ENCODE peak calls at places on chromosome 3, in seven cellular contexts. D, Z, T, N, B, A and S are unnamed samples.

GRCh38 chr3:70386043-70386442 is 73.6 kb upstream of the MDFIC2 start:
- DNase-seq in N (no peak), D (no peak), T (no peak), Z (no peak), A (no peak), B (no peak), S (no peak)

GRCh38 chr3:51024765-51025681 is 350.3 kb downstream of the DOCK3 start:
- DNase-seq in N (no peak), D (no peak), B (peak), T (no peak), Z (no peak), A (no peak), S (no peak)

GRCh38 chr3:124812291-124813265 is 74.6 kb downstream of the ITGB5 start:
- DNase-seq in Z (no peak), B (no peak), A (peak), N (no peak), T (no peak), D (peak), S (peak)

GRCh38 chr3:8491750-8492149 is 9.9 kb upstream of the LMCD1 start:
- DNase-seq in T (no peak), B (no peak), Z (no peak), A (no peak), D (no peak), N (no peak), S (no peak)

GRCh38 chr3:37849146-37849545 is 12.5 kb upstream of the CTDSPL start:
- DNase-seq in Z (peak), B (no peak), D (no peak), N (no peak), A (no peak), T (no peak), S (no peak)

GRCh38 chr3:170701696-170702678 is 116.1 kb upstream of the SLC7A14 start:
- DNase-seq in B (no peak), A (no peak), Z (no peak), D (no peak), N (no peak), T (no peak), S (no peak)

GRCh38 chr3:66378256-66378655 is 122.6 kb downstream of the LRIG1 start:
- DNase-seq in A (peak), B (peak), N (no peak), T (peak), Z (no peak), D (no peak), S (no peak)

GRCh38 chr3:54660599-54661210 is 267.2 kb downstream of the LRTM1 start:
- DNase-seq in N (no peak), Z (no peak), A (peak), D (no peak), B (no peak), T (no peak), S (no peak)

GRCh38 chr3:139718415-139718814 is 40.6 kb upstream of the NMNAT3 start:
- DNase-seq in T (peak), Z (peak), B (no peak), N (peak), D (no peak), A (no peak), S (no peak)

GRCh38 chr3:354433-354832 is 157.9 kb downstream of the CHL1 start:
- DNase-seq in A (no peak), T (no peak), Z (peak), N (peak), D (no peak), B (no peak), S (peak)

GRCh38 chr3:64300790-64301423 is 75.6 kb upstream of the PRICKLE2 start:
- DNase-seq in N (no peak), B (no peak), A (no peak), D (no peak), T (no peak), Z (no peak), S (no peak)

GRCh38 chr3:72165337-72165736 is 380.4 kb upstream of the PROK2 start:
- DNase-seq in N (no peak), A (no peak), B (no peak), D (no peak), T (no peak), Z (no peak), S (no peak)

GRCh38 chr3:189903562-189904250 is 217.0 kb downstream of the P3H2 start:
- DNase-seq in T (no peak), N (no peak), D (no peak), A (no peak), Z (no peak), B (no peak), S (no peak)

GRCh38 chr3:123064914-123065313 is 1.9 kb upstream of the PDIA5 start:
- DNase-seq in N (no peak), Z (no peak), A (no peak), D (no peak), T (no peak), B (no peak), S (no peak)

GRCh38 chr3:72444642-72445223 is 403.5 kb downstream of the SHQ1 start:
- DNase-seq in A (no peak), N (no peak), B (no peak), D (no peak), T (no peak), Z (no peak), S (no peak)

GRCh38 chr3:135806342-135806741 is 159.2 kb upstream of the PPP2R3A start:
- DNase-seq in N (no peak), Z (no peak), B (no peak), A (no peak), D (no peak), T (no peak), S (no peak)

GRCh38 chr3:135145581-135145980 is 350.5 kb downstream of the EPHB1 start:
- DNase-seq in D (no peak), Z (no peak), T (no peak), B (no peak), A (no peak), N (no peak), S (no peak)

GRCh38 chr3:31265646-31266423 is 266.9 kb upstream of the STT3B start:
- DNase-seq in N (no peak), Z (no peak), B (no peak), A (no peak), D (no peak), T (no peak), S (no peak)

GRCh38 chr3:151282921-151283320 is 4.6 kb upstream of the P2RY14 start:
- DNase-seq in N (no peak), Z (no peak), D (no peak), B (no peak), T (no peak), A (no peak), S (no peak)

GRCh38 chr3:169661567-169662214 is 1.8 kb downstream of the MECOM start:
- DNase-seq in T (no peak), B (no peak), Z (peak), N (no peak), A (no peak), D (peak), S (no peak)

GRCh38 chr3:183437060-183437459 is 8.6 kb upstream of the MCF2L2 start:
- DNase-seq in A (no peak), N (no peak), T (no peak), D (no peak), B (no peak), Z (no peak), S (no peak)

GRCh38 chr3:169604568-169604967 is 58.9 kb downstream of the MECOM start:
- DNase-seq in A (no peak), Z (no peak), D (no peak), B (no peak), N (no peak), T (no peak), S (no peak)

GRCh38 chr3:151592287-151592686 is 131.4 kb upstream of the IGSF10 start:
- DNase-seq in Z (no peak), B (no peak), A (no peak), N (no peak), D (no peak), T (no peak), S (no peak)

GRCh38 chr3:16695710-16696109 is 90.5 kb upstream of the DAZL start:
- DNase-seq in D (no peak), B (no peak), A (no peak), T (no peak), N (no peak), Z (no peak), S (no peak)

GRCh38 chr3:187130346-187131066 is 8.8 kb downstream of the RPL39L start:
- DNase-seq in D (no peak), T (no peak), A (no peak), B (peak), N (no peak), Z (no peak), S (no peak)

GRCh38 chr3:72492240-72492639 is 356.0 kb downstream of the SHQ1 start:
- DNase-seq in N (peak), B (no peak), A (peak), Z (peak), T (no peak), D (peak), S (peak)

GRCh38 chr3:63051920-63052319 is 176.7 kb upstream of the CADPS start:
- DNase-seq in A (no peak), N (no peak), Z (no peak), D (no peak), T (no peak), B (no peak), S (no peak)

GRCh38 chr3:76122007-76122406 is 336.7 kb upstream of the ZNF717 start:
- DNase-seq in Z (no peak), N (no peak), A (no peak), B (no peak), D (no peak), T (no peak), S (no peak)

GRCh38 chr3:61530355-61530754 is 31.0 kb upstream of the PTPRG start:
- DNase-seq in B (no peak), N (no peak), A (no peak), Z (peak), T (no peak), D (no peak), S (no peak)

GRCh38 chr3:187783098-187783497 is 37.8 kb upstream of the BCL6 start:
- DNase-seq in Z (peak), N (no peak), B (no peak), D (no peak), T (no peak), A (peak), S (peak)

GRCh38 chr3:29186131-29186599 is 94.7 kb upstream of the RBMS3 start:
- DNase-seq in N (no peak), T (no peak), D (no peak), B (no peak), A (no peak), Z (no peak), S (no peak)

GRCh38 chr3:30655187-30655812 is 48.9 kb downstream of the TGFBR2 start:
- DNase-seq in T (no peak), A (no peak), N (no peak), D (no peak), Z (no peak), B (peak), S (no peak)

GRCh38 chr3:185813691-185814215 is 11.1 kb downstream of the IGF2BP2 start:
- DNase-seq in B (no peak), T (no peak), D (no peak), N (no peak), Z (no peak), A (no peak), S (no peak)
- H3K27ac ChIP-seq in B (no peak), T (no peak), D (no peak), N (no peak), Z (peak), A (no peak), S (no peak)

GRCh38 chr3:40511031-40511718 is 5.3 kb downstream of the ZNF620 start:
- DNase-seq in A (no peak), N (no peak), Z (no peak), D (no peak), T (no peak), B (no peak), S (no peak)
- H3K27ac ChIP-seq in A (no peak), N (no peak), Z (no peak), D (no peak), T (no peak), B (no peak), S (no peak)

GRCh38 chr3:115042351-115042750 is 104.7 kb downstream of the ZBTB20 start:
- DNase-seq in D (no peak), Z (no peak), T (no peak), N (no peak), B (no peak), A (no peak), S (no peak)
- H3K27ac ChIP-seq in D (no peak), Z (no peak), T (no peak), N (no peak), B (no peak), A (no peak), S (no peak)

DNA sequence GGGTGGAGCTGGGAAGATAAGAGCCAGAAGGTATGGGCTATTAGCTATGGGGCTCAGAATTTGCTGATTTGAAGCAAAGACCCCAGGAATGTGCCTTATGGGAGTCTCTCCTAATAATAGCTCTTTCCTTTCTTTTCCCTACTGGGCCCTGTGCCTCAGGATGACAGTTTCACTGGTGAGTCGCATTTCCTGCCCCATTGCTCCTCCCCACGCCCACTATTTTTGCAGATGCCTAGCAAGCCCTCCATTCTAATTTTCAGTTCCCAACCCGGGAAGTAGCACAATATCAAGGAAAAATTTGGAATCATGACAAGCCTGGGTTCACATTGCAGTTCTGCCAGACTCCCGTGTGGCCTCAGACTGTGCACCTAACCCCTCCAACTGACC is 583 bp downstream of the IL17RE start:
- DNase-seq in D (no peak), B (no peak), Z (no peak), N (no peak), A (no peak), T (no peak), S (no peak)
- H3K27ac ChIP-seq in D (no peak), B (no peak), Z (no peak), N (peak), A (no peak), T (no peak), S (no peak)

GRCh38 chr3:12392101-12392878 is 92.0 kb upstream of the TSEN2 start:
- DNase-seq in A (no peak), D (no peak), N (no peak), B (no peak), T (no peak), Z (no peak), S (no peak)
- H3K27ac ChIP-seq in A (peak), D (no peak), N (no peak), B (no peak), T (no peak), Z (no peak), S (no peak)

GRCh38 chr3:128339491-128340012 is 127.1 kb downstream of the DNAJB8 start:
- DNase-seq in Z (no peak), B (no peak), N (no peak), D (no peak), T (no peak), A (peak), S (no peak)

GRCh38 chr3:128337305-128337704 is 129.4 kb downstream of the DNAJB8 start:
- DNase-seq in D (no peak), A (peak), Z (no peak), B (no peak), T (no peak), N (no peak), S (no peak)

GRCh38 chr3:128336337-128337156 is 130.1 kb downstream of the DNAJB8 start:
- DNase-seq in B (no peak), Z (no peak), A (peak), D (no peak), T (no peak), N (no peak), S (no peak)

GRCh38 chr3:128340198-128340903 is 126.3 kb downstream of the DNAJB8 start:
- DNase-seq in N (no peak), B (no peak), A (peak), Z (no peak), T (no peak), D (no peak), S (no peak)

DNA sequence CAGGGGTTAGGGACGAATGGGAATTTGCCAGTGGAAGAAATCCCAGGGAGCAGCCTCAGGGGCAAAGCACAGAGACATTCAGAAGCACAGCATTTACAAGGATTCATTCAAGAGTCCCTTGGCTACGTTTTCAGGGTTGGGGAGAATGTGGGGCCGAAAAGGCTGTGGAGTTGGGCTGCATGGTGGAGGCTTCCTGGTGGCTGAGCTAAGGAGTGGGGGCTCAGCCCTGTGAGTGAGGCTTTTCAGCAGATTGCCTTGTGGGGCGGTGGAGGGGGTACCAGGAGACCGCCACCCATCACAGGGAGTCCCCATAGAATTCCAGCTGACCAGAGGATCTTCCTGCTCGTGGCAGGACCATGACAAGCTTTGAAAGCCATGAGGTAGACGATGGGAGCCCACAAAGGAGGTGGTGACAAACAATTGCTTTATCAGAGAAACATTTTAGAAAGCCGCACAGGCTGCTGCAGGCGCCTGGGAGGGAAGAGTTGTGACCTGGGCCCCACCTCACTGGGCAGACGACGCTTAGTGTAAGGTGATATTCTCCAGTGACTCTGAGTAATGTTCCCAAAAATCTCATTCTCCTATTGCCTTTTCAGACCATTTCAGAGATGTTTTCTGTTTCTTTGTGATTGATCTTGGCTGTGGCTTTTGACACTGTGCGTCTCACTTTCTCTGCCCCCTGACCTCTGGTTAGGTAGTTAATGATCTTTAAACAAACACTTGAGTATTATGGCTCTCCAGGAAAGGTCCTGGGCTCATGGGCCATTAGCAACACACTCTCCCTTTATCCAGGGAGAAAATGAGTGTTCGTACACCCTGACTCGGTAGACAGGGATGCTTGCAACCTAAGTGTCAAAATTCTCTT is 127.9 kb downstream of the DNAJB8 start:
- DNase-seq in Z (no peak), A (peak), T (no peak), N (no peak), B (no peak), D (no peak), S (no peak)
- H3K27ac ChIP-seq in Z (peak), A (no peak), T (no peak), N (no peak), B (no peak), D (no peak), S (no peak)

DNA sequence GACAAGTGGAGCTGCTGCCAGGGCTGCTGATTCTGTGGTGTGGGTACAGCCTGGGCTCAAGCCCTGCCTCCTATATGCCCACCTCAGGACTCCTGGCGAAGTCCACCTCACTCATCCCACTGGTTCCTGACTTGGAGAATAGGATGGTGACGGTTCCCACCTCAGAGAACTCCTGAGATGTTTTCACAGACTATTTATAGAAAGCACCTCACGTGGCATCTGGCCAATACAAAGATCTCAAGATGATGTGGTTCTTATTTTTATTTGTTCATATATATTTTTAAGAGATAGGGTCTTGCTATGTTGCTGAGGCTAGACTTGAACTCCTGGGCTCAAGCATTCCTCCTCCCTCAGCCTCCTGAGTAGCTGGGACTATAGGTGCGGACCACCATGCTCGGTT is 236.9 kb upstream of the BHLHE40 start:
- DNase-seq in B (no peak), D (no peak), N (no peak), Z (no peak), A (no peak), T (no peak), S (no peak)
- H3K27ac ChIP-seq in B (no peak), D (peak), N (peak), Z (no peak), A (peak), T (no peak), S (peak)

GRCh38 chr3:14122301-14122700 is 2.4 kb downstream of the CHCHD4 start:
- DNase-seq in Z (no peak), T (no peak), D (no peak), N (no peak), B (no peak), A (no peak), S (no peak)
- H3K27ac ChIP-seq in Z (no peak), T (no peak), D (no peak), N (no peak), B (no peak), A (no peak), S (no peak)